ENCODE peak calls at places on chromosomes 1 and 21, in five cellular contexts. T is colonic mucosa, M is astrocyte, P is chondrocyte, X is cardiac muscle cell. Q is an unnamed sample.

GRCh38 chr1:178278135-178278534 is 184.2 kb downstream of the RASAL2 start:
- DNase-seq in T (no peak), M (peak; percentile 23), P (no peak), X (no peak), Q (no peak)

GRCh38 chr1:61887921-61888564 is 145.8 kb downstream of the PATJ start:
- DNase-seq in T (no peak), M (peak; percentile 6), P (no peak), X (peak; percentile 45), Q (no peak)

GRCh38 chr1:168751195-168751650 is 22.2 kb upstream of the DPT start:
- DNase-seq in T (no peak), M (peak; percentile 50), P (no peak), X (no peak), Q (no peak)

GRCh38 chr1:13600762-13601483 is 17.3 kb downstream of the PDPN start:
- DNase-seq in T (no peak), M (no peak), P (no peak), X (no peak), Q (no peak)

GRCh38 chr1:110068646-110069301 is 1.7 kb downstream of the ALX3 start:
- DNase-seq in T (no peak), M (no peak), P (no peak), X (peak; percentile 18), Q (no peak)

GRCh38 chr1:36207339-36207738 is 16.9 kb upstream of the THRAP3 start:
- DNase-seq in T (no peak), M (peak; percentile 75), P (no peak), X (peak; percentile 82), Q (no peak)

GRCh38 chr1:185645201-185645640 is 89.0 kb upstream of the HMCN1 start:
- DNase-seq in T (no peak), M (peak; percentile 39), P (no peak), X (peak; percentile 56), Q (no peak)

GRCh38 chr1:245605480-245606156 is 450.8 kb downstream of the KIF26B start:
- DNase-seq in T (no peak), M (peak; percentile 84), P (no peak), X (peak; percentile 94), Q (no peak)

GRCh38 chr1:231806623-231807470 is 180.3 kb downstream of the DISC1 start:
- DNase-seq in T (peak; percentile 57), M (no peak), P (no peak), X (peak; percentile 58), Q (peak; percentile 71)

GRCh38 chr1:184150776-184151531 is 99.4 kb downstream of the TSEN15 start:
- DNase-seq in T (no peak), M (peak; percentile 74), P (no peak), X (peak; percentile 41), Q (no peak)

GRCh38 chr1:167095368-167095767 is 1.5 kb downstream of the STYXL2 start:
- DNase-seq in T (no peak), M (peak; percentile 68), P (no peak), X (peak; percentile 24), Q (peak; percentile 37)

GRCh38 chr1:220198186-220199005 is 73.9 kb downstream of the RAB3GAP2 start:
- DNase-seq in T (no peak), M (no peak), P (no peak), X (no peak), Q (no peak)

GRCh38 chr1:77039739-77040138 is 172.5 kb downstream of the ST6GALNAC5 start:
- DNase-seq in T (no peak), M (peak; percentile 98), P (peak; percentile 82), X (peak; percentile 88), Q (peak; percentile 29)

GRCh38 chr1:32960342-32960741 is 4.3 kb downstream of the RNF19B start:
- DNase-seq in T (no peak), M (no peak), P (no peak), X (no peak), Q (no peak)

DNA sequence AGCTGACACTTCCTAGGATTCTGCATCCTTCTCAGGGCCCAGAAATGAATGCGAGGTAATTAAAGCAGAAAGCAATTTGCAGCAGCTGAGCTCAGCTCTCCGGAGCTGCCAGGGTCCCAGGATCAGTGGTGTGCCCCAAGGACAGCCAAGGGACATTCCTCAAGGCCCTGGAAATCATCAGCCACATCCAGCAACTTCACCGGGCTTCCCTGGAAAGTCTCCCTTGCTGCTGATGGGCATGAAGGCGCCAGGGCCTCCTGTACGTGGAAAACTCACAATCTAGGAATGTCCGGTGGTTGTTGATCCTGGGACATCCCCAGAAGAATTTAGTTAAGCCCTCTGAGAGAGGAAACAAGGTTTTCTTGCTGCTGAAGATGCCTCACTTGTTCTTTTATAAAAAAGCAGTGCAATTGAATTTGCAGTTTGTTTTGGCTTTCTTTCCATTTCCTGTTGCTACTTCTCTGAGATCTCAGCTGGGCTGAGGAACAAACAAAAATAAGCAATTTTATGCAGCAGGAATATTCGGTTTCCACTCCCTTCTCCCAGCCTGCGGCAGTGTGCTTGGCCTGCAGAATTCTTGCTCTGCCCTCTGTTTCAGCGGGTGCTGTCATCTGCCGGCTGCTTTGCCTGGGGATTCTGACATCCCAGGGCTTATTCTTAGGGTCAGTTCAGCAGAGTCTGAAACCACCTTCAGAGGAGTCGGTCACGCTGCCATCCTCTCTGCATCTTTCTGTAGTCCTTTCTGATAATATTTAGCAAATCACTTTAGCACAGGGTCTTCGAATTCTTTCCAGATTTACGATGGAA is 85.9 kb downstream of the TCP10L start:
- DNase-seq in T (no peak), M (peak; percentile 73), P (no peak), X (peak; percentile 66), Q (no peak)
- TF ChIP-seq CTCF in T (no peak), M (no peak), P (peak; percentile 48), X (peak; percentile 7), Q (no peak)

DNA sequence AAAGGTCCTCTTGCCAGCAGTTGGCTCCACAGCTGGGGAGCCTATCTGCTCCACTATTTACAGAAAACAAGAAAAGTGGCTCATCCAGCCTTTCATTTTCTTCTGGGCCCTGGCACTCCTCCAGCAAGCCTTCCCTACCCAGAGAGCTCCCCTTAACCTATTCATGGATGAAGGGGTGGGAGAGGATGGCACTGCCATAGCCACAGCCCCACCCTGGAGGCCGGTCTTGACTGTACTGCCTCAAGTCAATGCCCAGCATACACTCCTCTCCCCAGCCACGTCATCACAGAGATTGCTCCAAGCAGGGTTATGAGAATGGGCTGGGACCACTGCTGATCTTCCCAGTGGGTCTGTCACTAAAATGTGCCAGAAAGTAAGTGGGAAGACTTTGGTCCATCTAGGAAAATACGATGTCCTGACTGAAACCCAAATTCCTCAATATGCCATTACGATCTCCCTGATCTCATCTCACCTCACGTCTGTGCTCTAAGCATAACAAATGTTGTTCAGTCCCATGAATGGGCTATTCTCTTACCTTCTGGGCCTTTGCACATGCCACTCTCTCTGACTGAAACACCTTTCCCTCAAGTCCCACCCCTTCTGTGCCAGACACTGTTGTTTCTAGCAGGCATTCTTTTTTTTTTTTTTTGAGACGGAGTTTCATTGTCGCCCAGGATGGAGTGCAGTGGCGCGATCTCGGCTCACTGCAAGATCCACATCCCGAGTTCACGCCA is 21.4 kb upstream of the PTAFR start:
- DNase-seq in T (no peak), M (no peak), P (peak; percentile 65), X (no peak), Q (no peak)
- TF ChIP-seq CTCF in T (no peak), M (no peak), P (no peak), X (no peak), Q (no peak)

GRCh38 chr1:23249785-23250184 is 32.5 kb upstream of the HTR1D start:
- DNase-seq in T (no peak), M (no peak), P (no peak), X (peak; percentile 59), Q (no peak)

GRCh38 chr1:23251812-23252211 is 34.5 kb upstream of the HTR1D start:
- DNase-seq in T (no peak), M (no peak), P (no peak), X (no peak), Q (no peak)

GRCh38 chr1:23244362-23244761 is 27.1 kb upstream of the HTR1D start:
- DNase-seq in T (no peak), M (no peak), P (no peak), X (no peak), Q (no peak)

GRCh38 chr1:23246274-23246673 is 29.0 kb upstream of the HTR1D start:
- DNase-seq in T (no peak), M (no peak), P (no peak), X (no peak), Q (no peak)

GRCh38 chr1:23247276-23247675 is 30.0 kb upstream of the HTR1D start:
- DNase-seq in T (no peak), M (no peak), P (no peak), X (no peak), Q (no peak)
- TF ChIP-seq CTCF in T (no peak), M (no peak), P (no peak), X (no peak), Q (no peak)

GRCh38 chr1:16005597-16005996 is 1.6 kb downstream of the SRARP start:
- DNase-seq in T (no peak), M (no peak), P (peak; percentile 29), X (no peak), Q (no peak)

GRCh38 chr1:16009030-16009460 is 5.0 kb downstream of the SRARP start:
- DNase-seq in T (peak; percentile 82), M (peak; percentile 30), P (peak; percentile 92), X (peak; percentile 83), Q (peak; percentile 79)

GRCh38 chr1:16007671-16008341 is 3.8 kb downstream of the SRARP start:
- DNase-seq in T (no peak), M (no peak), P (no peak), X (no peak), Q (no peak)

GRCh38 chr1:16006010-16006409 is 2.0 kb downstream of the SRARP start:
- DNase-seq in T (no peak), M (no peak), P (peak; percentile 66), X (no peak), Q (no peak)

DNA sequence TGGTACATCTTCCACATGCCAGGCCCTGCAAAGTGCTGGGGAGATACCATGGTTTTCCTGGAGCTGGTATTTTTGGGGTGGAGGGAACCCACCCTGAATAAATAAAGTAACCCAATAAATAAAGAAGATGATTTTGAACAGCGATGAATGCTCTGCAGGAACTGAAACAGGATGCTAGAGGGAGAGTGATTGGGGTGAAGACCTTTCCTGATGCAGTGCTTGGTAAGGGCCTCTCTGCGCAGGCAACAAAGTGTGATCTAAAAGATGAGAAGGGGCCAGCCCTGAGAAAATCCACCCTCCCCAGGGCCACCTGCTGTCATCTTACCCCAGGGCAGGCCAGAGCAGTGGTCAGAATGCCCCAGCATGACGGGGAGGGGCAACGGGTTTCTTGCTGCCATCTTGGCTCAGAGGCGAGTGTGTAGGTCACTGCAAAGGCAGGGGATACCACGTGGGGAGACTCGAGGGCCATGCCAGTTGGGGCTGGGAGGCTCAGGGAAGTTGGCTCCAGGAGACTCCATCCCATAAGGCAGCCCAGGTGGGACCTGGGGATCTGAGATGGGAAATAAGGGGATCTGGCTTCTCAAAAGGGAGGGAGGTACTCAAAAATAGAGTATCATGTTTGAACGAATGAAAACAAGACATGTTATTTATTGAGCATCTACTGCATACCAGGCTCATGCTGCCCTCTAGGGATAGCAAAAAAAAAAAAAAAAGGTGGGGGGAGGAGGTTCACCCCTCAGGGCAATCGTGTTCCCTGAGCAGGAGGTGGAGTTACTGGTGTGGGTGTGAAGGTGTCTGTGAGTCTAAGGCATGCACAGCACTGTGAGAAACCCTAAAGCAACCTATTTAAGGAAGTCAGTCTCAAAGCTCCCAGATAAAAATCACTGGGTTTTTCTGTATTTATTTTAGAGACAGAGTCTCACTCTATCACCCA is 2.8 kb downstream of the SRARP start:
- DNase-seq in T (no peak), M (no peak), P (peak; percentile 55), X (peak; percentile 40), Q (no peak)
- TF ChIP-seq CTCF in T (no peak), M (no peak), P (peak; percentile 59), X (peak; percentile 21), Q (no peak)

Q was measured in Calu3.